ENCODE peak calls at places on chromosomes 4 and X, in four cellular contexts. One of them, this sample, is unnamed.

GRCh38 chr4:40628888-40629287 is 776 bp downstream of the RBM47 start:
- DNase-seq in GM12864: no peak
- DNase-seq in AG04449: no peak
- DNase-seq in H9: no peak
- DNase-seq in this sample: no peak

GRCh38 chrX:13463608-13464007 is 105.8 kb upstream of the EGFL6 start:
- DNase-seq in GM12864: no peak
- DNase-seq in AG04449: peak; percentile 84
- DNase-seq in H9: no peak
- DNase-seq in this sample: peak; percentile 27

GRCh38 chr4:183444953-183445543 is 612 bp downstream of the CDKN2AIP start:
- DNase-seq in H9: no peak
- DNase-seq in GM12864: no peak
- DNase-seq in AG04449: no peak
- DNase-seq in this sample: no peak

GRCh38 chr4:75659512-75660031 is 13.6 kb downstream of the G3BP2 start:
- DNase-seq in H9: no peak
- DNase-seq in GM12864: no peak
- DNase-seq in AG04449: no peak
- DNase-seq in this sample: no peak

GRCh38 chr4:127162741-127163140 is 470.0 kb upstream of the INTU start:
- DNase-seq in GM12864: no peak
- DNase-seq in H9: no peak
- DNase-seq in AG04449: peak; percentile 73
- DNase-seq in this sample: peak; percentile 72

GRCh38 chr4:17681921-17682566 is 67.6 kb downstream of the MED28 start:
- DNase-seq in GM12864: no peak
- DNase-seq in H9: no peak
- DNase-seq in AG04449: no peak
- DNase-seq in this sample: no peak

GRCh38 chrX:137565921-137566745 is at the start of gene ZIC3:
- DNase-seq in H9: peak; percentile 88
- DNase-seq in GM12864: no peak
- DNase-seq in AG04449: no peak
- DNase-seq in this sample: no peak

GRCh38 chr4:119984998-119985397 is 81.7 kb downstream of the MAD2L1 start:
- DNase-seq in H9: no peak
- DNase-seq in AG04449: no peak
- DNase-seq in GM12864: no peak
- DNase-seq in this sample: no peak

GRCh38 chr4:38757945-38758344 is 24.8 kb downstream of the TLR10 start:
- DNase-seq in GM12864: no peak
- DNase-seq in H9: peak; percentile 69
- DNase-seq in AG04449: no peak
- DNase-seq in this sample: no peak

GRCh38 chr4:173436149-173436579 is 37.2 kb upstream of the SCRG1 start:
- DNase-seq in GM12864: no peak
- DNase-seq in AG04449: peak; percentile 74
- DNase-seq in H9: no peak
- DNase-seq in this sample: no peak

GRCh38 chr4:139609647-139610046 is 53.6 kb upstream of the SETD7 start:
- DNase-seq in H9: no peak
- DNase-seq in GM12864: no peak
- DNase-seq in AG04449: no peak
- DNase-seq in this sample: no peak

GRCh38 chr4:165379662-165380061 is 854 bp downstream of the CPE start:
- DNase-seq in H9: peak; percentile 59
- DNase-seq in GM12864: no peak
- DNase-seq in AG04449: no peak
- DNase-seq in this sample: no peak

GRCh38 chrX:22952011-22952410 is 47.7 kb upstream of the DDX53 start:
- DNase-seq in GM12864: no peak
- DNase-seq in H9: no peak
- DNase-seq in AG04449: no peak
- DNase-seq in this sample: no peak

GRCh38 chrX:47976254-47977151 is 27.3 kb downstream of the ZNF182 start:
- DNase-seq in H9: no peak
- DNase-seq in AG04449: no peak
- DNase-seq in GM12864: no peak
- DNase-seq in this sample: no peak

GRCh38 chr4:138192113-138192512 is 50.0 kb downstream of the SLC7A11 start:
- DNase-seq in AG04449: no peak
- DNase-seq in H9: no peak
- DNase-seq in GM12864: no peak
- DNase-seq in this sample: no peak

GRCh38 chr4:53545238-53545637 is 46.0 kb downstream of the LNX1 start:
- DNase-seq in GM12864: no peak
- DNase-seq in H9: no peak
- DNase-seq in AG04449: no peak
- DNase-seq in this sample: no peak

GRCh38 chr4:37835806-37836205 is 9.3 kb downstream of the PGM2 start:
- DNase-seq in GM12864: no peak
- DNase-seq in AG04449: no peak
- DNase-seq in H9: no peak
- DNase-seq in this sample: no peak

DNA sequence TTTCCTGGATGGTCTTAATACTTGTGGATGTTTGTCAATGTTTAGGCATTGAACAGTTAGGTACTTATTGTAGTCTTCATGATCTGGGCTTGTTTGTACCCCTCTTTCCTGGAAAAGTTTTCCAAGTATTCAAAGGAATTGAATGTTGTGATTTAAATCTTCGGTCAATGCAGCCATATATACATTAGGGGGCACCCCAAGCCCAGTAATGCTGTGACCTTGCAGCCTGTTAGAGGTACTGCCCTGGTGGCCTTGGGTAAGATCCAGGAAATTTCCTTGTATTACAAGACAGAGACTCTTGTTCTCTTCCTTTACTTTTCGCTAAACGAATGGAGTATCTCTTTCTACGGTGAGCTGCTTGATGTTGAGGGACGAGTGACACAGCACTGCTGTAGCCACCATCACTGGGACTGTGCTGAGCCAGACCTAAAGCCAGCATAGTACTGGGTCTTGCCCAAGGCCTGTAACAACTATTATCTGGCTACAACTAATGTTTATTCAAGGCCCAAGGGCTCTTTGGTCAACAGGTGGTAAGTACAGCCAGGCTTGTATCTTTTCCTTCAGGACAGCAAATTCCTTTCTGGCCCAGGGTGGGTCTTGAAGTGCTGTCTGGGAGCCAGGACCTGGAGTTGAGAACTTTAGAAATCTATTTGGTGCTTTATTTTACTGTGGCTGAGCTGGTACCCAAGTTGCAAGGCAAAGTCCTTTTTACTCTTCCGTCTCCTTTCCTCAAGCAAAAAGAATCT is 118.3 kb upstream of the ATOH1 start:
- DNase-seq in AG04449: no peak
- DNase-seq in H9: peak; percentile 56
- DNase-seq in GM12864: peak; percentile 4
- DNase-seq in this sample: no peak
- TF ChIP-seq CTCF in AG04449: no peak
- TF ChIP-seq CTCF in H9: peak; percentile 82
- TF ChIP-seq CTCF in GM12864: peak; percentile 60
- TF ChIP-seq CTCF in this sample: no peak

GRCh38 chrX:149124526-149125108 is 380.5 kb downstream of the IDS start:
- DNase-seq in H9: no peak
- DNase-seq in GM12864: no peak
- DNase-seq in AG04449: no peak
- DNase-seq in this sample: no peak

GRCh38 chrX:149121526-149121925 is 383.6 kb downstream of the IDS start:
- DNase-seq in AG04449: no peak
- DNase-seq in H9: no peak
- DNase-seq in GM12864: no peak
- DNase-seq in this sample: no peak

GRCh38 chrX:149114874-149115273 is 390.2 kb downstream of the IDS start:
- DNase-seq in AG04449: no peak
- DNase-seq in H9: no peak
- DNase-seq in GM12864: no peak
- DNase-seq in this sample: no peak

GRCh38 chrX:149120459-149120858 is 384.6 kb downstream of the IDS start:
- DNase-seq in AG04449: no peak
- DNase-seq in H9: no peak
- DNase-seq in GM12864: no peak
- DNase-seq in this sample: no peak
- TF ChIP-seq CTCF in AG04449: no peak
- TF ChIP-seq CTCF in H9: no peak
- TF ChIP-seq CTCF in GM12864: no peak
- TF ChIP-seq CTCF in this sample: no peak

GRCh38 chrX:39242187-39242586 is 440.9 kb downstream of the MID1IP1 start:
- DNase-seq in H9: peak; percentile 42
- DNase-seq in AG04449: no peak
- DNase-seq in GM12864: no peak
- DNase-seq in this sample: peak; percentile 12
- TF ChIP-seq CTCF in H9: peak; percentile 64
- TF ChIP-seq CTCF in AG04449: no peak
- TF ChIP-seq CTCF in GM12864: peak; percentile 47
- TF ChIP-seq CTCF in this sample: peak; percentile 12

DNA sequence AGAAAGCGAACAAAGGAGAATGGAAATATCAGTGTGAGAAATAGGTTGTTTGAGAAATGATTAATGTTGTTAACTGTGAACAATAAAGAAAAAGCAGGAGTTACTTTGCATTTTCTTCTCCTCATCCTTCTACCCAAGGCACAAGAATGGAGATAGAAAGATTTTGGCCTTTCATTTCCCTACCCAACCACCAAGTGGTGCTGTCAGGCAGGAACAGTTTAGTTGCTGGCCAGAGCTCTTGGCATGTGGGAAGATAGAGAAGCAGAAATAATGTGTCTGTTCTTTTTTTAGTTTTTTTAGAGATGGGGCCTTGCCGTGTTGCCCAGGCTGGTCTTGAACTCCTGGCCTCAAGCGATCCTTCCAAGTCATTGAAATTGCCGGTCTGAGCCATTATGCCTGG is 12.8 kb downstream of the HOPX start:
- DNase-seq in H9: no peak
- DNase-seq in GM12864: no peak
- DNase-seq in AG04449: no peak
- DNase-seq in this sample: no peak
- TF ChIP-seq CTCF in H9: peak; percentile 85
- TF ChIP-seq CTCF in GM12864: peak; percentile 46
- TF ChIP-seq CTCF in AG04449: peak; percentile 3
- TF ChIP-seq CTCF in this sample: no peak

GRCh38 chr4:186669159-186669720 is 54.4 kb downstream of the FAT1 start:
- DNase-seq in AG04449: peak; percentile 28
- DNase-seq in GM12864: no peak
- DNase-seq in H9: peak; percentile 63
- DNase-seq in this sample: no peak
- TF ChIP-seq CTCF in AG04449: no peak
- TF ChIP-seq CTCF in GM12864: no peak
- TF ChIP-seq CTCF in H9: peak; percentile 53
- TF ChIP-seq CTCF in this sample: no peak

GRCh38 chrX:45515262-45516215 is 314.9 kb upstream of the DIPK2B start:
- DNase-seq in GM12864: peak; percentile 2
- DNase-seq in H9: no peak
- DNase-seq in AG04449: peak; percentile 74
- DNase-seq in this sample: peak; percentile 78
- TF ChIP-seq CTCF in GM12864: peak; percentile 39
- TF ChIP-seq CTCF in H9: peak; percentile 67
- TF ChIP-seq CTCF in AG04449: peak; percentile 50
- TF ChIP-seq CTCF in this sample: peak; percentile 14

GRCh38 chr4:74044676-74045075 is 6.2 kb upstream of the CXCL3 start:
- DNase-seq in GM12864: no peak
- DNase-seq in H9: no peak
- DNase-seq in AG04449: no peak
- DNase-seq in this sample: no peak

GRCh38 chr4:74045772-74046171 is 7.3 kb upstream of the CXCL3 start:
- DNase-seq in GM12864: no peak
- DNase-seq in H9: no peak
- DNase-seq in AG04449: no peak
- DNase-seq in this sample: no peak

GRCh38 chr4:74045247-74045646 is 6.8 kb upstream of the CXCL3 start:
- DNase-seq in GM12864: no peak
- DNase-seq in AG04449: no peak
- DNase-seq in H9: no peak
- DNase-seq in this sample: no peak

GRCh38 chr4:74041418-74041817 is 2.9 kb upstream of the CXCL3 start:
- DNase-seq in AG04449: no peak
- DNase-seq in GM12864: no peak
- DNase-seq in H9: no peak
- DNase-seq in this sample: no peak

GRCh38 chr4:74042681-74043080 is 4.2 kb upstream of the CXCL3 start:
- DNase-seq in AG04449: no peak
- DNase-seq in GM12864: no peak
- DNase-seq in H9: peak; percentile 39
- DNase-seq in this sample: no peak
- TF ChIP-seq CTCF in AG04449: no peak
- TF ChIP-seq CTCF in GM12864: no peak
- TF ChIP-seq CTCF in H9: peak; percentile 34
- TF ChIP-seq CTCF in this sample: no peak

GRCh38 chr4:157045507-157046127 is 30.3 kb upstream of the GLRB start:
- DNase-seq in H9: peak; percentile 42
- DNase-seq in AG04449: peak; percentile 17
- DNase-seq in GM12864: no peak
- DNase-seq in this sample: peak; percentile 11

GRCh38 chr4:157040380-157040779 is 35.6 kb upstream of the GLRB start:
- DNase-seq in AG04449: no peak
- DNase-seq in H9: no peak
- DNase-seq in GM12864: no peak
- DNase-seq in this sample: no peak

GRCh38 chr4:157048248-157048647 is 27.7 kb upstream of the GLRB start:
- DNase-seq in H9: no peak
- DNase-seq in GM12864: no peak
- DNase-seq in AG04449: peak; percentile 51
- DNase-seq in this sample: no peak

GRCh38 chr4:157043131-157043530 is 32.8 kb upstream of the GLRB start:
- DNase-seq in GM12864: no peak
- DNase-seq in H9: peak; percentile 52
- DNase-seq in AG04449: no peak
- DNase-seq in this sample: peak; percentile 10
- TF ChIP-seq CTCF in GM12864: no peak
- TF ChIP-seq CTCF in H9: peak; percentile 50
- TF ChIP-seq CTCF in AG04449: peak; percentile 25
- TF ChIP-seq CTCF in this sample: no peak